ENCODE peak calls at places on chromosomes 11 and 22, in seven cellular contexts. T is PC-3, Q is Calu3, O is colonic mucosa, P is BJ, H is uterus, A is breast epithelium. L is an unnamed sample.

GRCh38 chr11:94638902-94639373 is 71.8 kb downstream of the PIWIL4 start:
- DNase-seq in T (no peak), Q (no peak), O (no peak), P (peak), H (no peak), A (no peak), L (no peak)

GRCh38 chr11:111737877-111738205 is 28.3 kb downstream of the PPP2R1B start:
- DNase-seq in T (no peak), Q (no peak), O (no peak), P (no peak), H (peak), A (no peak), L (no peak)

GRCh38 chr22:37571258-37571991 is 8.5 kb downstream of the LGALS2 start:
- DNase-seq in T (peak), Q (peak), O (no peak), P (no peak), H (no peak), A (no peak), L (no peak)

GRCh38 chr11:17760102-17761029 is 25.8 kb downstream of the KCNC1 start:
- DNase-seq in T (peak), Q (peak), O (peak), P (no peak), H (no peak), A (no peak), L (peak)

GRCh38 chr22:42948205-42948804 is 66.6 kb downstream of the PACSIN2 start:
- DNase-seq in T (no peak), Q (no peak), O (no peak), P (no peak), H (no peak), A (no peak), L (no peak)

GRCh38 chr11:15893080-15893492 is 463.3 kb downstream of the SOX6 start:
- DNase-seq in T (peak), Q (peak), O (peak), P (peak), H (no peak), A (no peak), L (no peak)

GRCh38 chr11:70763606-70764005 is 365.3 kb downstream of the CTTN start:
- DNase-seq in T (peak), Q (no peak), O (no peak), P (peak), H (no peak), A (no peak), L (no peak)

GRCh38 chr22:35292786-35293185 is 6.9 kb upstream of the TOM1 start:
- DNase-seq in T (no peak), Q (no peak), O (no peak), P (no peak), H (no peak), A (no peak), L (no peak)

GRCh38 chr11:126544311-126545056 is 189.0 kb downstream of the ST3GAL4 start:
- DNase-seq in T (peak), Q (no peak), O (peak), P (peak), H (peak), A (no peak), L (no peak)

GRCh38 chr11:44437122-44437521 is 127.2 kb upstream of the ALX4 start:
- DNase-seq in T (no peak), Q (no peak), O (no peak), P (no peak), H (no peak), A (no peak), L (no peak)

GRCh38 chr11:71223081-71223405 is 29.3 kb downstream of the SHANK2 start:
- DNase-seq in T (no peak), Q (no peak), O (no peak), P (no peak), H (no peak), A (no peak), L (no peak)

GRCh38 chr11:95680169-95680929 is 109.2 kb downstream of the FAM76B start:
- DNase-seq in T (peak), Q (no peak), O (no peak), P (no peak), H (no peak), A (no peak), L (no peak)

GRCh38 chr11:8584096-8584495 is 9.9 kb downstream of the STK33 start:
- DNase-seq in T (no peak), Q (no peak), O (no peak), P (no peak), H (no peak), A (no peak), L (no peak)

GRCh38 chr11:14858404-14858803 is 33.6 kb downstream of the CYP2R1 start:
- DNase-seq in T (no peak), Q (no peak), O (no peak), P (no peak), H (no peak), A (no peak), L (no peak)

GRCh38 chr11:1948389-1948788 is 1.3 kb downstream of the MRPL23 start:
- DNase-seq in T (no peak), Q (no peak), O (no peak), P (no peak), H (no peak), A (peak), L (peak)

GRCh38 chr11:118007040-118007439 is 20.8 kb downstream of the IL10RA start:
- DNase-seq in T (no peak), Q (no peak), O (peak), P (no peak), H (no peak), A (no peak), L (no peak)

GRCh38 chr11:91396243-91397133 is 828.1 kb upstream of the FAT3 start:
- DNase-seq in T (peak), Q (peak), O (no peak), P (no peak), H (no peak), A (no peak), L (no peak)

GRCh38 chr11:61775106-61775505 is 17.3 kb downstream of the TMEM258 start:
- DNase-seq in T (no peak), Q (no peak), O (no peak), P (no peak), H (no peak), A (no peak), L (no peak)

GRCh38 chr11:95566151-95566670 is 223.4 kb downstream of the FAM76B start:
- DNase-seq in T (no peak), Q (no peak), O (no peak), P (no peak), H (no peak), A (no peak), L (no peak)

GRCh38 chr22:19018256-19018655 is 82.2 kb upstream of the PRODH start:
- DNase-seq in T (no peak), Q (no peak), O (no peak), P (no peak), H (no peak), A (no peak), L (no peak)

DNA sequence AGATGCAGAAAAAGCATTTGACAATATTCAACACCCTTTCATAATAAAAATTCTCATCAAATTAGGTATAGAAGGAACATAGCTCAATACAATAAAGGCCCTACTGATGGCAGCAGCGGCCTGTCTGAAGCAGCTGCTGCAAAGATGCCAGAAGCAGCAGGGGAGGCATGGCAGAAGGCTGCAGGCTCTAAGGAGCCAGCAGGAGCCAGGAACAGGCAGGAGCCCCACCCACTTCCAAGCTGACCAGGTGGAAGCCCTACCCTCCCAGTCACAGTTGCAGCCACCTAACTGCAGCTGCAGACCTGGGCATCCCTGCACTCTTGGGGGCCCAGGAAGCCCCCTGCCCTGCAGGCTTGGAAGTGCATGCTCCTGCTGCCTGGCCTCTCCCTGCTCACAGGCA is 18.2 kb upstream of the OR6A2 start:
- DNase-seq in T (no peak), Q (no peak), O (no peak), P (no peak), H (no peak), A (no peak), L (no peak)
- TF ChIP-seq CTCF in T (no peak), Q (no peak), O (no peak), P (peak), H (no peak), A (no peak), L (no peak)

GRCh38 chr11:34168642-34169051 is 63.2 kb downstream of the NAT10 start:
- DNase-seq in T (peak), Q (no peak), O (no peak), P (peak), H (peak), A (no peak), L (no peak)
- TF ChIP-seq CTCF in T (no peak), Q (no peak), O (no peak), P (no peak), H (no peak), A (no peak), L (no peak)

GRCh38 chr11:31887180-31887579 is 76.1 kb upstream of the PAX6 start:
- DNase-seq in T (peak), Q (no peak), O (no peak), P (no peak), H (no peak), A (no peak), L (no peak)
- TF ChIP-seq CTCF in T (peak), Q (no peak), O (no peak), P (no peak), H (no peak), A (no peak), L (no peak)

GRCh38 chr22:27193636-27194035 is 536.2 kb downstream of the MIAT start:
- DNase-seq in T (no peak), Q (no peak), O (no peak), P (no peak), H (no peak), A (no peak), L (no peak)

GRCh38 chr22:27195104-27195503 is 537.7 kb downstream of the MIAT start:
- DNase-seq in T (no peak), Q (no peak), O (peak), P (no peak), H (peak), A (no peak), L (peak)

GRCh38 chr22:27194096-27194748 is 536.8 kb downstream of the MIAT start:
- DNase-seq in T (no peak), Q (peak), O (no peak), P (no peak), H (no peak), A (no peak), L (no peak)

GRCh38 chr22:27192135-27192900 is 534.9 kb downstream of the MIAT start:
- DNase-seq in T (no peak), Q (no peak), O (no peak), P (no peak), H (no peak), A (no peak), L (no peak)

DNA sequence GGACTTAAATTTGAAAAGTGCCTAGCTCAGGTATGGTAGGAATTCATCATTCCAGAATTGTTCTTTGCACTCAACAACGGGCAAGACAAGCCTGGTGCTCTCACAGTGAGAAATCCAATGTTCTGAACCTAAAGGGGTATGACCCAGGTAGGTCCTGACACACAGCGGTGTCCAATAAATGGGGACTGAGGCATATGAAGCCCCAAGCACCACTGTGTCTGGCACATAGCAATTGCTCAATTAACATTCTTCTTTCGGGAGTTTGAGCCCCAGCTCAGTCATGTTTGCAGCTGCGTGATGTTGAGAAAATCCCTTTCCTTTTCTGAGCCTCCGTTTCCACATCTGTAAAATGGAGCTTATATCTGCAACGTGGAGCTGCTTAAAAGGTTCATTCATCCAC is 535.8 kb downstream of the MIAT start:
- DNase-seq in T (no peak), Q (no peak), O (no peak), P (no peak), H (no peak), A (no peak), L (no peak)
- TF ChIP-seq CTCF in T (no peak), Q (no peak), O (no peak), P (no peak), H (no peak), A (no peak), L (no peak)

DNA sequence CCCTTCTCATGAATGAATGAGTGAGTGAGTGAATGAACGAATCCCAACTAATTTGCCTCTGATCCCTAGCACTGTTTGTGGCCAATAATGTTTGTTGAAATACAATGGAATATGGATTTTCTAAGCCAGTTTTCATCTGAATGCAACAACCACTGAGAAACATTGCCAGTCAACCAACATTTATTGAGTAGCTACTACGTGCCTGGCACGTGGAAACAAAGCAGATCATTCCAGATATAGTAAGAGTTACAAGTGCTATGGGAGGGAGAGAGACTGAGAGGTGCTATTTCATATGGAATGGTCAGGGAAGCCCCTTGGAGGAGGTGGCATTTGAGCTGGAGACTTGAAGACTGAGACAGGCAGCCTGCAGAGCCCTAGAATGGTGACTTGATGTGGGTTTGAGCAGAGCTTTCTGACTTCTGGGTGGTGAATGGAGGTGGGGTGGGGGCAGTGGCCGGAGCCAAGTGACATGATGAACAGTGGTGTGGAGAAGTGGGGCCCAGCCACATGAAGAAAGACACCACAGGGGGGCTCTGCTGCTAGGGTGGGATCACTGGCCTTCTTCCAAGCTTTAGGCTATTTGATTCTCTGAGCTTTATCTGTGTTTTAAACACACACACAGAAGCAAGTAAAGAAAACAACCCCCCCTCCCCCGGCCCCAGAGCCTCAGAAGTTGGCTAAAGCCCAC is 35.1 kb upstream of the SMTN start:
- DNase-seq in T (no peak), Q (no peak), O (no peak), P (no peak), H (no peak), A (no peak), L (no peak)
- TF ChIP-seq CTCF in T (no peak), Q (no peak), O (no peak), P (no peak), H (no peak), A (no peak), L (no peak)

DNA sequence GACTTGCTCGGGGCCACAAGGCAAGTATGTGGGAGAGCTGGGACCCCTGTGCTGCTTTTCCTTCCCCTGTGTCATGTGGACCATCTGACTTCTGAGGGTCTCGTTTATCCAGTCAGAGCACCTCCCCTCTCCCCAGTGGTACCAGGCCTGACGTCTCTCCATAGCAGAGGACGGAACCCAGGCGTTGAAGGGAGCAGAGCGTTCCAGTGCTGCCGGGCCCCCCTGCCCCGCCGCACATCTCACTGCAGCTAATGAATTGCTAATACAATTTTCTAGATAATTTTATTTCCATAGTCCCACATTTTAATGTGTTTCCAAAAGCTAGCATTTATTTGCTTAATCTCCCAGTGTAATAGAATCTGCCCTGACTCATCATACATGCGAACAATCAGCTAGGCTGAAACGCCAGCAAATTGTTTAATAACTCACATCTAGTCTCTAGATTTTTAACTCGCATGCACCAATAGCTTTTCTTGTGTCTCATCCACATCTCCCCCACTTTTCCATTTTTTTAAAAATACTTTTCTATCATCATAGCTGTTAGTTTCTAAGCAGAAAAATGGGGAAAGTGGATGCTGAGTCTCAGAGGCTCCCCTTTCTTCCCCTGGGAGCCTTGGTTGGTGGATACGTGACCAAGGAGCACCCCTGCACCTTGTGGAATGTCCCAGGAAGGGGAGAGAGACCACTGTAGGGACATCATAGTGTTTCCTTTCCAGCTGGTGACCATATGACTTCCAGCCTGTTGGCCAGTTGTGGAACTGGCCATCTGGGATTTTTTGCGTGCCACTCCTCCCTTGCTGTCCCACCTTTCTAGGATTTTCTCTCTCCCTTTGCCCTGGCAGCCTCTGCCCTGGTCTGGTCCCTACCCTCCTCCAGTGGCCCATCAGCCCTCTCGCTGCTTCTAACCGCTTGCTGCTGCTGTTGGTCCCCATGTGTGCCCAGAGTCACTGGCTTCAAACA is 58.6 kb upstream of the NNMT start:
- DNase-seq in T (peak), Q (no peak), O (no peak), P (no peak), H (no peak), A (no peak), L (no peak)
- TF ChIP-seq CTCF in T (no peak), Q (no peak), O (no peak), P (no peak), H (no peak), A (no peak), L (no peak)

GRCh38 chr11:12091957-12092558 is 18.3 kb upstream of the MICAL2 start:
- DNase-seq in T (peak), Q (no peak), O (peak), P (no peak), H (no peak), A (no peak), L (no peak)
- TF ChIP-seq CTCF in T (no peak), Q (no peak), O (no peak), P (peak), H (no peak), A (no peak), L (no peak)

L was measured in dorsolateral prefrontal cortex.